ENCODE peak calls at places on chromosomes 3 and 15, in seven cellular contexts. One of them, this sample, is unnamed.

GRCh38 chr3:54235998-54236397 is 113.6 kb downstream of the CACNA2D3 start:
- DNase-seq in ureter: no peak
- DNase-seq in activated CD8-positive, alpha-beta memory T cell treated with anti-CD3 and anti-CD28 coated beads for 1 hour: no peak
- DNase-seq in iPS DF 19.7: no peak
- DNase-seq in GM03348: no peak
- DNase-seq in effector CD4-positive, alpha-beta T cell: no peak
- DNase-seq in body of pancreas: no peak
- DNase-seq in this sample: no peak

GRCh38 chr15:73287019-73287418 is 81.7 kb downstream of the HCN4 start:
- DNase-seq in ureter: no peak
- DNase-seq in activated CD8-positive, alpha-beta memory T cell treated with anti-CD3 and anti-CD28 coated beads for 1 hour: no peak
- DNase-seq in iPS DF 19.7: no peak
- DNase-seq in GM03348: no peak
- DNase-seq in effector CD4-positive, alpha-beta T cell: no peak
- DNase-seq in body of pancreas: no peak
- DNase-seq in this sample: no peak

GRCh38 chr15:63019539-63020109 is 22.9 kb upstream of the TPM1 start:
- DNase-seq in ureter: peak; percentile 59
- DNase-seq in activated CD8-positive, alpha-beta memory T cell treated with anti-CD3 and anti-CD28 coated beads for 1 hour: no peak
- DNase-seq in iPS DF 19.7: no peak
- DNase-seq in GM03348: peak; percentile 37
- DNase-seq in effector CD4-positive, alpha-beta T cell: no peak
- DNase-seq in body of pancreas: peak; percentile 41
- DNase-seq in this sample: no peak

GRCh38 chr3:142947799-142948575 is 15.5 kb downstream of the PAQR9 start:
- DNase-seq in ureter: no peak
- DNase-seq in activated CD8-positive, alpha-beta memory T cell treated with anti-CD3 and anti-CD28 coated beads for 1 hour: no peak
- DNase-seq in iPS DF 19.7: no peak
- DNase-seq in GM03348: no peak
- DNase-seq in effector CD4-positive, alpha-beta T cell: no peak
- DNase-seq in body of pancreas: no peak
- DNase-seq in this sample: no peak

GRCh38 chr15:92277776-92278175 is 115.9 kb upstream of the ST8SIA2 start:
- DNase-seq in ureter: no peak
- DNase-seq in activated CD8-positive, alpha-beta memory T cell treated with anti-CD3 and anti-CD28 coated beads for 1 hour: no peak
- DNase-seq in iPS DF 19.7: no peak
- DNase-seq in GM03348: peak; percentile 21
- DNase-seq in effector CD4-positive, alpha-beta T cell: no peak
- DNase-seq in body of pancreas: peak; percentile 6
- DNase-seq in this sample: no peak

GRCh38 chr15:86624261-86625036 is 544.8 kb downstream of the AGBL1 start:
- DNase-seq in ureter: peak; percentile 72
- DNase-seq in activated CD8-positive, alpha-beta memory T cell treated with anti-CD3 and anti-CD28 coated beads for 1 hour: peak; percentile 6
- DNase-seq in iPS DF 19.7: peak; percentile 73
- DNase-seq in GM03348: peak; percentile 72
- DNase-seq in effector CD4-positive, alpha-beta T cell: no peak
- DNase-seq in body of pancreas: peak; percentile 50
- DNase-seq in this sample: peak; percentile 33

GRCh38 chr3:172673210-172673679 is 37.6 kb downstream of the NCEH1 start:
- DNase-seq in ureter: no peak
- DNase-seq in activated CD8-positive, alpha-beta memory T cell treated with anti-CD3 and anti-CD28 coated beads for 1 hour: peak; percentile 1
- DNase-seq in iPS DF 19.7: no peak
- DNase-seq in GM03348: peak; percentile 65
- DNase-seq in effector CD4-positive, alpha-beta T cell: peak; percentile 35
- DNase-seq in body of pancreas: peak; percentile 59
- DNase-seq in this sample: no peak

GRCh38 chr15:82812994-82813393 is 3.6 kb downstream of the WHAMM start:
- DNase-seq in ureter: no peak
- DNase-seq in activated CD8-positive, alpha-beta memory T cell treated with anti-CD3 and anti-CD28 coated beads for 1 hour: no peak
- DNase-seq in iPS DF 19.7: no peak
- DNase-seq in GM03348: no peak
- DNase-seq in effector CD4-positive, alpha-beta T cell: no peak
- DNase-seq in body of pancreas: no peak
- DNase-seq in this sample: no peak

GRCh38 chr3:51718547-51719412 is 11.9 kb downstream of the GRM2 start:
- DNase-seq in ureter: peak; percentile 60
- DNase-seq in activated CD8-positive, alpha-beta memory T cell treated with anti-CD3 and anti-CD28 coated beads for 1 hour: no peak
- DNase-seq in iPS DF 19.7: peak; percentile 68
- DNase-seq in GM03348: peak; percentile 75
- DNase-seq in effector CD4-positive, alpha-beta T cell: no peak
- DNase-seq in body of pancreas: peak; percentile 72
- DNase-seq in this sample: no peak

GRCh38 chr3:124142389-124142970 is 150.6 kb upstream of the ROPN1 start:
- DNase-seq in ureter: no peak
- DNase-seq in activated CD8-positive, alpha-beta memory T cell treated with anti-CD3 and anti-CD28 coated beads for 1 hour: no peak
- DNase-seq in iPS DF 19.7: no peak
- DNase-seq in GM03348: no peak
- DNase-seq in effector CD4-positive, alpha-beta T cell: no peak
- DNase-seq in body of pancreas: no peak
- DNase-seq in this sample: no peak

GRCh38 chr3:157533298-157533870 is 30.2 kb upstream of the VEPH1 start:
- DNase-seq in ureter: no peak
- DNase-seq in activated CD8-positive, alpha-beta memory T cell treated with anti-CD3 and anti-CD28 coated beads for 1 hour: no peak
- DNase-seq in iPS DF 19.7: no peak
- DNase-seq in GM03348: peak; percentile 67
- DNase-seq in effector CD4-positive, alpha-beta T cell: no peak
- DNase-seq in body of pancreas: no peak
- DNase-seq in this sample: no peak

This sample was measured in naive thymus-derived CD8-positive, alpha-beta T cell.